ENCODE peak calls at places on chromosome 16, in eight cellular contexts. One of them, this sample, is unnamed.

GRCh38 chr16:67530013-67530939 is 1.6 kb downstream of the RIPOR1 start:
- DNase-seq in suprapubic skin: peak; percentile 85
- DNase-seq in neural progenitor cell: peak; percentile 59
- DNase-seq in breast epithelium: no peak
- DNase-seq in CD4-positive, alpha-beta T cell: no peak
- DNase-seq in body of pancreas: peak; percentile 76
- DNase-seq in colonic mucosa: peak; percentile 59
- DNase-seq in sigmoid colon: peak; percentile 92
- DNase-seq in this sample: no peak

GRCh38 chr16:23940111-23940510 is 104.3 kb downstream of the PRKCB start:
- DNase-seq in suprapubic skin: no peak
- DNase-seq in neural progenitor cell: no peak
- DNase-seq in breast epithelium: no peak
- DNase-seq in CD4-positive, alpha-beta T cell: no peak
- DNase-seq in body of pancreas: no peak
- DNase-seq in colonic mucosa: no peak
- DNase-seq in sigmoid colon: no peak
- DNase-seq in this sample: no peak

GRCh38 chr16:10838611-10839270 is 20.1 kb upstream of the TVP23A start:
- DNase-seq in suprapubic skin: no peak
- DNase-seq in neural progenitor cell: no peak
- DNase-seq in breast epithelium: no peak
- DNase-seq in CD4-positive, alpha-beta T cell: no peak
- DNase-seq in body of pancreas: no peak
- DNase-seq in colonic mucosa: no peak
- DNase-seq in sigmoid colon: no peak
- DNase-seq in this sample: no peak

GRCh38 chr16:10871157-10871991 is 5.6 kb upstream of the CIITA start:
- DNase-seq in suprapubic skin: peak; percentile 85
- DNase-seq in neural progenitor cell: no peak
- DNase-seq in breast epithelium: peak; percentile 69
- DNase-seq in CD4-positive, alpha-beta T cell: no peak
- DNase-seq in body of pancreas: peak; percentile 95
- DNase-seq in colonic mucosa: peak; percentile 92
- DNase-seq in sigmoid colon: peak; percentile 65
- DNase-seq in this sample: no peak

GRCh38 chr16:67447508-67448076 is 16.7 kb downstream of the HSD11B2 start:
- DNase-seq in suprapubic skin: no peak
- DNase-seq in neural progenitor cell: no peak
- DNase-seq in breast epithelium: no peak
- DNase-seq in CD4-positive, alpha-beta T cell: peak; percentile 51
- DNase-seq in body of pancreas: peak; percentile 76
- DNase-seq in colonic mucosa: peak; percentile 89
- DNase-seq in sigmoid colon: peak; percentile 79
- DNase-seq in this sample: no peak

GRCh38 chr16:48408688-48409087 is 23.5 kb upstream of the SIAH1 start:
- DNase-seq in suprapubic skin: no peak
- DNase-seq in neural progenitor cell: no peak
- DNase-seq in breast epithelium: no peak
- DNase-seq in CD4-positive, alpha-beta T cell: no peak
- DNase-seq in body of pancreas: peak; percentile 29
- DNase-seq in colonic mucosa: peak; percentile 62
- DNase-seq in sigmoid colon: peak; percentile 69
- DNase-seq in this sample: no peak

GRCh38 chr16:85615852-85616607 is 2.9 kb downstream of the GSE1 start:
- DNase-seq in suprapubic skin: no peak
- DNase-seq in neural progenitor cell: peak; percentile 94
- DNase-seq in breast epithelium: peak; percentile 78
- DNase-seq in CD4-positive, alpha-beta T cell: peak; percentile 78
- DNase-seq in body of pancreas: peak; percentile 84
- DNase-seq in colonic mucosa: peak; percentile 78
- DNase-seq in sigmoid colon: peak; percentile 91
- DNase-seq in this sample: peak; percentile 62

GRCh38 chr16:53087101-53087500 is 32.3 kb downstream of the CHD9 start:
- DNase-seq in suprapubic skin: no peak
- DNase-seq in neural progenitor cell: no peak
- DNase-seq in breast epithelium: no peak
- DNase-seq in CD4-positive, alpha-beta T cell: no peak
- DNase-seq in body of pancreas: no peak
- DNase-seq in colonic mucosa: no peak
- DNase-seq in sigmoid colon: no peak
- DNase-seq in this sample: no peak

GRCh38 chr16:57601801-57602478 is 26.5 kb upstream of the ADGRG1 start:
- DNase-seq in suprapubic skin: peak; percentile 48
- DNase-seq in neural progenitor cell: no peak
- DNase-seq in breast epithelium: no peak
- DNase-seq in CD4-positive, alpha-beta T cell: no peak
- DNase-seq in body of pancreas: peak; percentile 47
- DNase-seq in colonic mucosa: no peak
- DNase-seq in sigmoid colon: peak; percentile 29
- DNase-seq in this sample: peak; percentile 23

GRCh38 chr16:6496996-6497395 is 835.6 kb upstream of the RBFOX1 start:
- DNase-seq in suprapubic skin: no peak
- DNase-seq in neural progenitor cell: no peak
- DNase-seq in breast epithelium: no peak
- DNase-seq in CD4-positive, alpha-beta T cell: no peak
- DNase-seq in body of pancreas: no peak
- DNase-seq in colonic mucosa: no peak
- DNase-seq in sigmoid colon: no peak
- DNase-seq in this sample: no peak

GRCh38 chr16:9050102-9050830 is 41.2 kb upstream of the HAPSTR1 start:
- DNase-seq in suprapubic skin: no peak
- DNase-seq in neural progenitor cell: peak; percentile 61
- DNase-seq in breast epithelium: no peak
- DNase-seq in CD4-positive, alpha-beta T cell: no peak
- DNase-seq in body of pancreas: no peak
- DNase-seq in colonic mucosa: no peak
- DNase-seq in sigmoid colon: no peak
- DNase-seq in this sample: no peak

DNA sequence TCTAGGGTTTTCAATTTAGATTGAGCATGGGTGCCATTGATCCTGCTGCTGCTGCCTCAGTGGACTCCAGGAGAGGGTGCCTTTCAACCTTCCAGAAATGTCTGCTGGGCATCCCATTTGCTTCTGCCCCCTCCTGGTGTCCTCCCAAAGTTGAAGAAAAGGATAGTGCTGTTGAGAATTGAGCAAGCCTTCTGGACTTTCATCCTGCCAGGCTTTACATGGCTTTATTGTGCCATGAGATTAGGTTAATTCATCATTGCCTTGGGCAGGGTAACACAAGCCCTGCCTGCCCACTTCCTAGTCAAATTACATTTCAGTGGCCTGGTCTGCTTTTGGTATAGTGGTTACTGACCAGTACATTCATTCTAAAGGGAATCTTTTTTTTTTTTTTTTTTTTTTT is 17.9 kb upstream of the TANGO6 start:
- DNase-seq in suprapubic skin: no peak
- DNase-seq in neural progenitor cell: no peak
- DNase-seq in breast epithelium: no peak
- DNase-seq in CD4-positive, alpha-beta T cell: no peak
- DNase-seq in body of pancreas: no peak
- DNase-seq in colonic mucosa: peak; percentile 34
- DNase-seq in sigmoid colon: no peak
- DNase-seq in this sample: no peak
- TF ChIP-seq CTCF in suprapubic skin: no peak
- TF ChIP-seq CTCF in neural progenitor cell: no peak
- TF ChIP-seq CTCF in breast epithelium: no peak
- TF ChIP-seq CTCF in CD4-positive, alpha-beta T cell: no peak
- TF ChIP-seq CTCF in body of pancreas: peak; percentile 5
- TF ChIP-seq CTCF in colonic mucosa: no peak
- TF ChIP-seq CTCF in sigmoid colon: no peak
- TF ChIP-seq CTCF in this sample: no peak

DNA sequence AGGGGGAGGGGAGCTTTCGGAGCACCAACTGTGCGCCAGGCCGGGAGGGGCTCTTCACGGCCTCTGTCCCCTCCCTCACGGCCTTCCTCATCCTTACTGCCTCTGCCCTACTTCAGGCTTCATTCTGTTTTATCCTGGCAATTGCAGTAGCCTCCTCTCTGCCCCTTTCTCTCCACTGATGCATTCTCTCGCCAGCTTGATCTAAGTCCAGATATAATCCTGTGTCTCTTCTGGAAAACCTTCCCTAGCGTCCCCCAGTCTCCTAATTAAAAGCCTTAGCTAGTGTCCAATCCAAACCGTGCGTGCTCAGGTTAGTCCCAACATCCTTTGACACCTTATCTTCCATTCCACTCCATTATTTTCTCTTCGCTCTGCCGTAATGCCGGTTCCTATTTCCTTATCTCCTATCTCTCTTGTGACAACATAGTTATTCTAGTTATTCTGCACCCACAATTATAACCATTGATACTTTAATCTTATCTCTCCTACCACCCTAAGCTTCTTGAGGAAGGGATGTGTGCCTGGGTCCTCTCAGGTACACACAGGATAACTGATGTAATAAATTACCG is 856 bp downstream of the ZNF48 start:
- DNase-seq in suprapubic skin: no peak
- DNase-seq in neural progenitor cell: no peak
- DNase-seq in breast epithelium: no peak
- DNase-seq in CD4-positive, alpha-beta T cell: no peak
- DNase-seq in body of pancreas: no peak
- DNase-seq in colonic mucosa: no peak
- DNase-seq in sigmoid colon: no peak
- DNase-seq in this sample: no peak
- H3K27ac ChIP-seq in suprapubic skin: peak overlapping the region; percentile 68
- H3K27ac ChIP-seq in neural progenitor cell: peak overlapping the region; percentile 99
- H3K27ac ChIP-seq in breast epithelium: peak overlapping the region; percentile 76
- H3K27ac ChIP-seq in CD4-positive, alpha-beta T cell: peak overlapping the region; percentile 56
- H3K27ac ChIP-seq in body of pancreas: peak overlapping the region; percentile 84
- H3K27ac ChIP-seq in colonic mucosa: peak overlapping the region; percentile 46
- H3K27ac ChIP-seq in sigmoid colon: peak overlapping the region; percentile 85
- H3K27ac ChIP-seq in this sample: peak overlapping the region; percentile 57

GRCh38 chr16:89602273-89602951 is 11.0 kb upstream of the DPEP1 start:
- DNase-seq in suprapubic skin: no peak
- DNase-seq in neural progenitor cell: peak; percentile 88
- DNase-seq in breast epithelium: no peak
- DNase-seq in CD4-positive, alpha-beta T cell: peak; percentile 59
- DNase-seq in body of pancreas: no peak
- DNase-seq in colonic mucosa: no peak
- DNase-seq in sigmoid colon: no peak
- DNase-seq in this sample: peak; percentile 67

GRCh38 chr16:89600956-89601355 is 12.5 kb upstream of the DPEP1 start:
- DNase-seq in suprapubic skin: no peak
- DNase-seq in neural progenitor cell: no peak
- DNase-seq in breast epithelium: no peak
- DNase-seq in CD4-positive, alpha-beta T cell: no peak
- DNase-seq in body of pancreas: no peak
- DNase-seq in colonic mucosa: no peak
- DNase-seq in sigmoid colon: no peak
- DNase-seq in this sample: no peak

GRCh38 chr16:89601906-89602272 is 11.6 kb upstream of the DPEP1 start:
- DNase-seq in suprapubic skin: no peak
- DNase-seq in neural progenitor cell: no peak
- DNase-seq in breast epithelium: no peak
- DNase-seq in CD4-positive, alpha-beta T cell: no peak
- DNase-seq in body of pancreas: no peak
- DNase-seq in colonic mucosa: no peak
- DNase-seq in sigmoid colon: no peak
- DNase-seq in this sample: no peak

GRCh38 chr16:89604764-89605163 is 8.7 kb upstream of the DPEP1 start:
- DNase-seq in suprapubic skin: no peak
- DNase-seq in neural progenitor cell: no peak
- DNase-seq in breast epithelium: no peak
- DNase-seq in CD4-positive, alpha-beta T cell: no peak
- DNase-seq in body of pancreas: no peak
- DNase-seq in colonic mucosa: no peak
- DNase-seq in sigmoid colon: no peak
- DNase-seq in this sample: no peak

GRCh38 chr16:89602952-89603590 is 10.4 kb upstream of the DPEP1 start:
- DNase-seq in suprapubic skin: no peak
- DNase-seq in neural progenitor cell: no peak
- DNase-seq in breast epithelium: no peak
- DNase-seq in CD4-positive, alpha-beta T cell: no peak
- DNase-seq in body of pancreas: no peak
- DNase-seq in colonic mucosa: no peak
- DNase-seq in sigmoid colon: no peak
- DNase-seq in this sample: no peak
- H3K27me3 ChIP-seq in suprapubic skin: peaks cover 11% of the 10 kb centered on the region
- H3K27me3 ChIP-seq in neural progenitor cell: peaks cover 6% of the 10 kb centered on the region
- H3K27me3 ChIP-seq in breast epithelium: peaks cover 13% of the 10 kb centered on the region
- H3K27me3 ChIP-seq in CD4-positive, alpha-beta T cell: no peaks in the 10 kb centered on the region
- H3K27me3 ChIP-seq in body of pancreas: no peaks in the 10 kb centered on the region
- H3K27me3 ChIP-seq in colonic mucosa: peaks cover 9% of the 10 kb centered on the region
- H3K27me3 ChIP-seq in sigmoid colon: peaks cover 29% of the 10 kb centered on the region
- H3K27me3 ChIP-seq in this sample: no peaks in the 10 kb centered on the region

DNA sequence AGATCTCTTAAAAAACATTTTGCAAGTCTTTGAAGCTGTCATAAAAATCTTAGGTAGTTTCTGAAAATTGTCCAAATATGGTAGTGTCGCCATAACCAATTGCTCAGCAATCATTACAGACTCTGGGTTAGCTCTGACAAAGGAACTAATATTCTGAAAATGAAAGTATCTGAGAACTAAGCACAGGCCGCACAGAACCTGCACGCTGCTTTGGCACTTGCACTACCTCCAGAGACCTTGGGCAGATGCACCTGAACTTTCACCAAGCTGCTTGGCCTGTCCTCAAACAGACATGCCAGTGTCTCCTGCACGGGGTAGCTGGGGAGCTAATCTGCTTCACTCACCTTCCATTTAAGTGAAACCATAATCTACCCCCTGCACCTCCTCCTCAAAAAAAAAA is 317.0 kb downstream of the MAF start:
- DNase-seq in suprapubic skin: no peak
- DNase-seq in neural progenitor cell: no peak
- DNase-seq in breast epithelium: no peak
- DNase-seq in CD4-positive, alpha-beta T cell: peak; percentile 41
- DNase-seq in body of pancreas: no peak
- DNase-seq in colonic mucosa: no peak
- DNase-seq in sigmoid colon: no peak
- DNase-seq in this sample: no peak
- TF ChIP-seq CTCF in suprapubic skin: no peak
- TF ChIP-seq CTCF in neural progenitor cell: no peak
- TF ChIP-seq CTCF in breast epithelium: no peak
- TF ChIP-seq CTCF in CD4-positive, alpha-beta T cell: no peak
- TF ChIP-seq CTCF in body of pancreas: no peak
- TF ChIP-seq CTCF in colonic mucosa: no peak
- TF ChIP-seq CTCF in sigmoid colon: no peak
- TF ChIP-seq CTCF in this sample: no peak

DNA sequence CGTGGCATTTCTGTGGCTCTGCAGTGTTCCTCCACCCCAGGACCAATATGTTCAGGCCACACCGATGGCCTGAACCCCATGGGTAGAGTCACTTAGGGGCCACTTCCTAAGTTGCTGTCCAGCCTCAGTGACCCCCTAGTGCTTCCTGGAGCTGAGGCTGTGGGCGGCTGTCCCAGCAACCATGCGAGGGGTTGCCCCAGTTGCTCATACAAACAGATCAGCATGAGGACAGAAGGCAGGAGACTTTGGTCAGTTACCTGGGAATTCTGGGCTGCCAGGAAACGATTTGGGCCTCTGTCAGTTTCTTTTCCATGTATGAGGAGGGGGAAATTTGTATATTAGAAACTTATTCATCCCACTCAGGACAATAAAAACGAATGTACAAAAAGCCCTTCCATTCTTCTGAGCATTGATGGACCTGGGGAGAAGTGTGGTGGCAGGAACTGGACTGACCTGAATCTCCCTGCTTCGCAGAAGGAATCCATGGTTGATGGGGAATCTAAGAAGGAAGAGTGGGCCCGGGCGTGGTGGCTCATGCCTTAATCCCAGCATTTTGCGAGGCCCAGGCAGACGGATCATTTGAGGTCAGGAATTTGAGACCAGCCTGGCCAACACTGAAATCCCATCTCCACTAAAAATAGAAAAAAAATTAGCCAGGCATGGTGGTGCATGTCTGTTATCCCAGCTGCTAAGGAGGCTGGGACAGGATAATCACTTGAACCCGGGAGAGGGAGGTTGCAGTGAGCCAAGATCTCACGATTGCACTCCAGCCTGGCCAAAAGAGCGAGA is 4.9 kb upstream of the IL32 start:
- DNase-seq in suprapubic skin: no peak
- DNase-seq in neural progenitor cell: no peak
- DNase-seq in breast epithelium: no peak
- DNase-seq in CD4-positive, alpha-beta T cell: no peak
- DNase-seq in body of pancreas: no peak
- DNase-seq in colonic mucosa: no peak
- DNase-seq in sigmoid colon: no peak
- DNase-seq in this sample: no peak
- H3K27ac ChIP-seq in suprapubic skin: no peak overlapping the region
- H3K27ac ChIP-seq in neural progenitor cell: no peak overlapping the region
- H3K27ac ChIP-seq in breast epithelium: peak overlapping the region; percentile 80
- H3K27ac ChIP-seq in CD4-positive, alpha-beta T cell: no peak overlapping the region
- H3K27ac ChIP-seq in body of pancreas: peak overlapping the region; percentile 94
- H3K27ac ChIP-seq in colonic mucosa: no peak overlapping the region
- H3K27ac ChIP-seq in sigmoid colon: no peak overlapping the region
- H3K27ac ChIP-seq in this sample: no peak overlapping the region